ENCODE peak calls at places on chromosome 21, in six cellular contexts. G is CD4-positive, CD25-positive, alpha-beta regulatory T cell; U is NCI-H774; E is frontal cortex; J is body of pancreas; K is activated T-cell treated with anti-CD3 and anti-CD28 coated beads for 48 hours. P is an unnamed sample.

GRCh38 chr21:34302496-34302895 is 61.3 kb upstream of the KCNE2 start:
- DNase-seq in G (no peak), K (no peak), U (no peak), J (no peak), E (no peak), P (no peak)

GRCh38 chr21:39144191-39144590 is 39.1 kb downstream of the PSMG1 start:
- DNase-seq in K (no peak), E (no peak), J (no peak), G (no peak), U (no peak), P (no peak)

GRCh38 chr21:29656504-29657227 is 283.1 kb downstream of the GRIK1 start:
- DNase-seq in E (no peak), K (no peak), U (no peak), G (no peak), J (no peak), P (peak)

GRCh38 chr21:39714331-39714730 is 30.7 kb upstream of the IGSF5 start:
- DNase-seq in K (no peak), G (no peak), E (no peak), U (no peak), J (no peak), P (no peak)

GRCh38 chr21:44331650-44332306 is 7.4 kb downstream of the CFAP410 start:
- DNase-seq in K (no peak), E (no peak), G (no peak), J (no peak), U (no peak), P (no peak)

GRCh38 chr21:41786521-41786987 is 19.7 kb upstream of the RIPK4 start:
- DNase-seq in E (no peak), G (no peak), U (peak), J (peak), K (no peak), P (peak)

GRCh38 chr21:46291561-46291960 is 5.4 kb downstream of the YBEY start:
- DNase-seq in E (no peak), U (no peak), J (no peak), K (no peak), G (no peak), P (no peak)

GRCh38 chr21:45982256-45982757 is 737 bp downstream of the COL6A1 start:
- DNase-seq in K (no peak), U (no peak), G (no peak), J (no peak), E (no peak), P (peak)

GRCh38 chr21:36166705-36167104 is 10.1 kb downstream of the DOP1B start:
- DNase-seq in K (no peak), G (no peak), U (no peak), J (no peak), E (no peak), P (no peak)

GRCh38 chr21:15809818-15810217 is 80.0 kb downstream of the USP25 start:
- DNase-seq in E (no peak), J (no peak), K (no peak), G (no peak), U (no peak), P (no peak)

GRCh38 chr21:44875341-44875740 is 1.9 kb upstream of the PTTG1IP start:
- DNase-seq in K (no peak), E (no peak), J (no peak), U (no peak), G (no peak), P (peak)

GRCh38 chr21:46424621-46425020 is 34.1 kb upstream of the DIP2A start:
- DNase-seq in U (no peak), J (no peak), G (no peak), K (no peak), E (no peak), P (no peak)

GRCh38 chr21:29318354-29318753 is 19.6 kb downstream of the BACH1 start:
- DNase-seq in J (peak), G (no peak), K (no peak), E (no peak), U (no peak), P (no peak)

GRCh38 chr21:41750051-41750450 is 16.8 kb downstream of the RIPK4 start:
- DNase-seq in G (no peak), J (no peak), U (no peak), K (no peak), E (no peak), P (peak)

GRCh38 chr21:44657635-44658183 is at the start of gene KRTAP12-3:
- DNase-seq in K (no peak), E (no peak), U (no peak), G (no peak), J (no peak), P (no peak)

GRCh38 chr21:26389971-26390641 is 183.0 kb downstream of the CYYR1 start:
- DNase-seq in K (no peak), G (no peak), U (no peak), E (no peak), J (no peak), P (peak)

GRCh38 chr21:43343095-43343991 is 83.6 kb downstream of the SIK1 start:
- DNase-seq in U (peak), G (no peak), K (no peak), J (peak), E (no peak), P (peak)

GRCh38 chr21:42381347-42381984 is 14.4 kb downstream of the TMPRSS3 start:
- DNase-seq in K (no peak), G (no peak), U (no peak), E (no peak), J (peak), P (peak)

GRCh38 chr21:33761104-33762036 is 119.1 kb downstream of the ITSN1 start:
- DNase-seq in K (no peak), J (peak), G (no peak), E (peak), U (no peak), P (peak)

GRCh38 chr21:42809171-42809570 is 70.2 kb downstream of the WDR4 start:
- DNase-seq in G (no peak), E (no peak), U (no peak), J (no peak), K (no peak), P (no peak)

GRCh38 chr21:34974162-34974981 is 74.7 kb downstream of the RUNX1 start:
- DNase-seq in K (no peak), U (no peak), G (peak), J (no peak), E (no peak), P (no peak)

GRCh38 chr21:14876464-14876863 is 188.3 kb downstream of the NRIP1 start:
- DNase-seq in G (no peak), J (no peak), K (no peak), E (no peak), U (no peak), P (no peak)

GRCh38 chr21:34734696-34735095 is 65.9 kb downstream of the CLIC6 start:
- DNase-seq in G (no peak), K (no peak), U (no peak), E (no peak), J (no peak), P (peak)

GRCh38 chr21:35084869-35085268 is 35.8 kb upstream of the RUNX1 start:
- DNase-seq in G (no peak), E (no peak), K (no peak), U (no peak), J (no peak), P (peak)

GRCh38 chr21:28442624-28443023 is 550.1 kb downstream of the LTN1 start:
- DNase-seq in J (no peak), K (no peak), G (no peak), E (no peak), U (no peak), P (peak)

GRCh38 chr21:36735201-36735515 is 36.2 kb downstream of the SIM2 start:
- DNase-seq in K (no peak), J (no peak), U (no peak), E (no peak), G (no peak), P (no peak)

GRCh38 chr21:44294391-44295162 is 5.3 kb upstream of the PFKL start:
- DNase-seq in E (peak), J (peak), U (no peak), K (no peak), G (no peak), P (no peak)

GRCh38 chr21:26732442-26733221 is 112.6 kb downstream of the ADAMTS1 start:
- DNase-seq in E (no peak), K (no peak), U (no peak), G (no peak), J (peak), P (peak)

GRCh38 chr21:45590726-45591618 is 48.7 kb upstream of the SLC19A1 start:
- DNase-seq in K (peak), E (no peak), U (no peak), G (peak), J (peak), P (peak)

GRCh38 chr21:28871388-28872015 is 121.2 kb downstream of the LTN1 start:
- DNase-seq in E (no peak), U (no peak), G (no peak), J (no peak), K (no peak), P (no peak)

GRCh38 chr21:43192501-43193081 is 23.8 kb downstream of the CRYAA start:
- DNase-seq in E (no peak), U (no peak), G (no peak), J (no peak), K (no peak), P (no peak)

GRCh38 chr21:16554522-16554921 is 824.7 kb downstream of the USP25 start:
- DNase-seq in E (no peak), J (no peak), G (no peak), K (no peak), U (no peak), P (no peak)

GRCh38 chr21:15498455-15498854 is 231.3 kb upstream of the USP25 start:
- DNase-seq in K (no peak), G (no peak), J (no peak), U (no peak), E (no peak), P (no peak)

P was measured in PC-3.